ENCODE peak calls at places on chromosome X, in eight cellular contexts. Q is stimulated activated CD8-positive, alpha-beta memory T cell treated with anti-CD3 and anti-CD28 coated beads, Interleukin-2, amount 100 ng/mL, for 48 hours; Z is epithelial cell of esophagus; A is head of caudate nucleus; M is aorta; H is G401; G is activated CD8-positive, alpha-beta T cell treated with anti-CD3 and anti-CD28 coated beads, Interleukin-2, amount 10 ng/mL, durations not matched to agents 7 days and 5 days; I is suprapubic skin. O is an unnamed sample.

GRCh38 chrX:153477039-153477438 is 6.7 kb upstream of the HAUS7 start:
- DNase-seq in Q (no peak), Z (no peak), A (no peak), M (peak; percentile 82), H (no peak), G (no peak), I (no peak), O (no peak)

GRCh38 chrX:153505361-153505760 is 10.6 kb downstream of the BGN start:
- DNase-seq in Q (no peak), Z (no peak), A (no peak), M (no peak), H (no peak), G (no peak), I (no peak), O (no peak)

GRCh38 chrX:24097741-24098140 is 43.0 kb downstream of the EIF2S3 start:
- DNase-seq in Q (no peak), Z (no peak), A (no peak), M (no peak), H (no peak), G (no peak), I (no peak), O (no peak)

GRCh38 chrX:138487866-138488265 is 223.7 kb downstream of the FGF13 start:
- DNase-seq in Q (no peak), Z (no peak), A (no peak), M (no peak), H (no peak), G (no peak), I (no peak), O (no peak)

GRCh38 chrX:114037515-114037914 is 546.4 kb upstream of the HTR2C start:
- DNase-seq in Q (no peak), Z (no peak), A (no peak), M (no peak), H (no peak), G (no peak), I (no peak), O (no peak)

GRCh38 chrX:149456476-149457245 is 48.4 kb downstream of the IDS start:
- DNase-seq in Q (no peak), Z (peak; percentile 0), A (no peak), M (no peak), H (peak; percentile 25), G (no peak), I (no peak), O (no peak)

GRCh38 chrX:51802917-51803688 is 59.9 kb downstream of the GSPT2 start:
- DNase-seq in Q (peak; percentile 21), Z (peak; percentile 64), A (peak; percentile 67), M (peak; percentile 54), H (peak; percentile 88), G (peak; percentile 79), I (peak; percentile 57), O (peak; percentile 19)

GRCh38 chrX:13837290-13837745 is 20.4 kb upstream of the GPM6B start:
- DNase-seq in Q (no peak), Z (no peak), A (peak; percentile 66), M (no peak), H (no peak), G (no peak), I (no peak), O (no peak)

GRCh38 chrX:7378406-7378805 is 230.5 kb upstream of the PUDP start:
- DNase-seq in Q (no peak), Z (no peak), A (no peak), M (no peak), H (no peak), G (no peak), I (no peak), O (no peak)

GRCh38 chrX:35826503-35826902 is 28.4 kb downstream of the MAGEB16 start:
- DNase-seq in Q (no peak), Z (peak; percentile 53), A (no peak), M (no peak), H (no peak), G (no peak), I (no peak), O (no peak)

GRCh38 chrX:24229967-24230366 is 80.4 kb downstream of the ZFX start:
- DNase-seq in Q (no peak), Z (no peak), A (no peak), M (no peak), H (no peak), G (no peak), I (no peak), O (no peak)

GRCh38 chrX:37755073-37755472 is 24.8 kb upstream of the CYBB start:
- DNase-seq in Q (no peak), Z (no peak), A (no peak), M (no peak), H (no peak), G (peak; percentile 51), I (no peak), O (no peak)

GRCh38 chrX:106484233-106484632 is 127.5 kb upstream of the RADX start:
- DNase-seq in Q (no peak), Z (peak; percentile 2), A (no peak), M (no peak), H (no peak), G (peak; percentile 24), I (no peak), O (no peak)

GRCh38 chrX:15631637-15632036 is 30.9 kb upstream of the ACE2 start:
- DNase-seq in Q (no peak), Z (no peak), A (no peak), M (no peak), H (no peak), G (no peak), I (no peak), O (no peak)

GRCh38 chrX:9871871-9872270 is 85.6 kb downstream of the SHROOM2 start:
- DNase-seq in Q (no peak), Z (no peak), A (no peak), M (no peak), H (no peak), G (no peak), I (no peak), O (no peak)

GRCh38 chrX:44459501-44459900 is 83.2 kb downstream of the FUNDC1 start:
- DNase-seq in Q (no peak), Z (peak; percentile 87), A (no peak), M (no peak), H (no peak), G (no peak), I (no peak), O (no peak)

GRCh38 chrX:153573999-153574398 is 24.9 kb downstream of the CCNQ start:
- DNase-seq in Q (no peak), Z (peak; percentile 2), A (no peak), M (no peak), H (no peak), G (no peak), I (no peak), O (no peak)

GRCh38 chrX:64204252-64204651 is 1.3 kb downstream of the AMER1 start:
- DNase-seq in Q (no peak), Z (no peak), A (peak; percentile 12), M (peak; percentile 53), H (no peak), G (no peak), I (no peak), O (no peak)

GRCh38 chrX:13190051-13190450 is 129.8 kb downstream of the ATXN3L start:
- DNase-seq in Q (no peak), Z (no peak), A (no peak), M (no peak), H (no peak), G (no peak), I (no peak), O (no peak)